ENCODE peak calls at places on chromosomes 3 and 15, in seven cellular contexts. C is lower leg skin, W is AG04450, Y is GM12865, R is choroid plexus epithelial cell, M is foreskin fibroblast, U is lower lobe of right lung. X is an unnamed sample.

GRCh38 chr3:44865272-44866005 is 3.7 kb downstream of the TMEM42 start:
- DNase-seq in C (no peak), W (no peak), Y (no peak), R (no peak), M (no peak), U (no peak), X (no peak)

GRCh38 chr3:178067721-178068120 is 468.5 kb upstream of the KCNMB2 start:
- DNase-seq in C (no peak), W (no peak), Y (no peak), R (no peak), M (no peak), U (no peak), X (no peak)

GRCh38 chr15:93399121-93399520 is 310.1 kb upstream of the RGMA start:
- DNase-seq in C (no peak), W (no peak), Y (no peak), R (no peak), M (no peak), U (no peak), X (peak)

GRCh38 chr3:99780749-99781148 is 36.9 kb upstream of the CMSS1 start:
- DNase-seq in C (no peak), W (no peak), Y (no peak), R (no peak), M (no peak), U (no peak), X (no peak)

GRCh38 chr3:13762931-13763330 is 116.9 kb downstream of the WNT7A start:
- DNase-seq in C (no peak), W (no peak), Y (no peak), R (no peak), M (no peak), U (no peak), X (no peak)

GRCh38 chr3:113092746-113093145 is 102.0 kb downstream of the GTPBP8 start:
- DNase-seq in C (no peak), W (no peak), Y (no peak), R (no peak), M (no peak), U (no peak), X (no peak)

GRCh38 chr3:63661242-63661641 is 8.8 kb downstream of the SNTN start:
- DNase-seq in C (no peak), W (no peak), Y (no peak), R (peak), M (no peak), U (no peak), X (peak)

GRCh38 chr3:170809975-170810357 is 60.0 kb downstream of the RPL22L1 start:
- DNase-seq in C (no peak), W (no peak), Y (no peak), R (peak), M (peak), U (no peak), X (peak)

GRCh38 chr3:99119312-99119810 is 217.9 kb upstream of the DCBLD2 start:
- DNase-seq in C (no peak), W (no peak), Y (no peak), R (peak), M (peak), U (no peak), X (peak)

GRCh38 chr3:67384790-67385397 is 269.5 kb downstream of the SUCLG2 start:
- DNase-seq in C (no peak), W (peak), Y (peak), R (peak), M (peak), U (no peak), X (peak)

GRCh38 chr3:141728355-141728892 is 9.7 kb upstream of the RNF7 start:
- DNase-seq in C (no peak), W (no peak), Y (no peak), R (peak), M (no peak), U (no peak), X (no peak)

GRCh38 chr15:31799711-31800321 is 230.5 kb upstream of the CHRNA7 start:
- DNase-seq in C (no peak), W (no peak), Y (peak), R (no peak), M (no peak), U (no peak), X (no peak)

GRCh38 chr15:55741592-55742497 is 1.1 kb downstream of the PRTG start:
- DNase-seq in C (no peak), W (no peak), Y (peak), R (peak), M (no peak), U (no peak), X (no peak)

GRCh38 chr3:183514048-183514447 is 41.5 kb downstream of the KLHL6 start:
- DNase-seq in C (no peak), W (no peak), Y (no peak), R (no peak), M (no peak), U (no peak), X (no peak)

GRCh38 chr3:183513046-183513706 is 42.3 kb downstream of the KLHL6 start:
- DNase-seq in C (no peak), W (no peak), Y (peak), R (no peak), M (no peak), U (no peak), X (no peak)

GRCh38 chr3:183518446-183519185 is 36.9 kb downstream of the KLHL6 start:
- DNase-seq in C (no peak), W (no peak), Y (peak), R (no peak), M (no peak), U (no peak), X (no peak)

GRCh38 chr3:183515968-183516851 is 39.3 kb downstream of the KLHL6 start:
- DNase-seq in C (no peak), W (no peak), Y (peak), R (no peak), M (no peak), U (no peak), X (peak)

GRCh38 chr3:183517656-183518055 is 37.9 kb downstream of the KLHL6 start:
- DNase-seq in C (no peak), W (no peak), Y (no peak), R (no peak), M (no peak), U (no peak), X (no peak)
- H3K4me3 ChIP-seq in C (no peak), W (no peak), Y (no peak), R (no peak), M (no peak), U (no peak), X (no peak)

GRCh38 chr15:62394079-62394478 is 229.0 kb upstream of the C2CD4B start:
- DNase-seq in C (peak), W (no peak), Y (no peak), R (no peak), M (peak), U (no peak), X (no peak)

GRCh38 chr15:62391565-62392262 is 226.6 kb upstream of the C2CD4B start:
- DNase-seq in C (no peak), W (no peak), Y (peak), R (peak), M (peak), U (peak), X (no peak)

GRCh38 chr15:62392411-62392810 is 227.3 kb upstream of the C2CD4B start:
- DNase-seq in C (no peak), W (no peak), Y (peak), R (peak), M (no peak), U (no peak), X (no peak)

GRCh38 chr15:62390793-62391543 is 225.9 kb upstream of the C2CD4B start:
- DNase-seq in C (peak), W (no peak), Y (peak), R (peak), M (peak), U (peak), X (no peak)

GRCh38 chr15:62393196-62393595 is 228.1 kb upstream of the C2CD4B start:
- DNase-seq in C (no peak), W (no peak), Y (no peak), R (no peak), M (no peak), U (no peak), X (no peak)
- H3K4me3 ChIP-seq in C (no peak), W (peak), Y (no peak), R (no peak), M (no peak), U (no peak), X (no peak)

GRCh38 chr15:88623632-88624031 is 2.5 kb downstream of the AEN start:
- DNase-seq in C (no peak), W (no peak), Y (no peak), R (no peak), M (no peak), U (no peak), X (no peak)
- H3K4me3 ChIP-seq in C (no peak), W (peak), Y (peak), R (no peak), M (peak), U (no peak), X (no peak)

GRCh38 chr15:68265674-68266073 is 11.9 kb upstream of the FEM1B start:
- DNase-seq in C (no peak), W (no peak), Y (no peak), R (no peak), M (no peak), U (no peak), X (no peak)
- H3K4me3 ChIP-seq in C (no peak), W (no peak), Y (no peak), R (no peak), M (no peak), U (no peak), X (no peak)

DNA sequence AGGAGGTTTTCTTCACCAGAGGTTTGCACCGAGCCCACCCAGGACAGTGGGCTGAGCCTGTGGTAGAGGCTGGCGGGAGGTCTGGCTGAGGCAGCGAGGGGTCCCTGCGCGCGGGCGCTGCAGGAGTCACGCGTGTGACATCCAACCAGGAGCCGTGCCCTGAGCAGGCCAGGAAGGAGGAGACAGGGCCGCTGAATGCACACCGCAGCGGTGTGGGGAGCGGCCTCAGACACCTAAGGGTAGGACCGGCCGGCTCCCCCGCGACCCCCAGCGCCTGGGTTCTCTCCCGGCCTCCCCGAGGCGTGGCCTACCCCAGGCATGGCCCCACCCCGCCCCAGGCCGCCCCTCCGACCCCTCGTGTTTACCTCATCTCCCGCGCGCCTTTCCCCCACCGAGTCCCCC is 412 bp downstream of the SLC41A3 start:
- DNase-seq in C (peak), W (no peak), Y (peak), R (peak), M (peak), U (peak), X (peak)
- H3K4me3 ChIP-seq in C (peak), W (peak), Y (peak), R (peak), M (peak), U (peak), X (peak)

X was measured in bronchial epithelial cell.